ENCODE peak calls at places on chromosomes 4 and X, in nine cellular contexts. P is breast epithelium; N is AG08395; O is NCI-H1417; Z is posterior cingulate gyrus; S is fibroblast of the conjunctiva; H is brain microvascular endothelial cell; E is activated T-helper 9 cell treated with anti-CD3 and anti-CD28 coated beads, Interleukin-2, amount 50 U/mL, for 16 hours; M is cerebellar cortex. X is an unnamed sample.

GRCh38 chrX:16786791-16787735 is 797 bp downstream of the TXLNG start:
- DNase-seq in P (no peak), N (no peak), O (peak), Z (peak), S (no peak), H (no peak), E (peak), M (no peak), X (peak)

GRCh38 chrX:123859409-123859827 is 435 bp upstream of the XIAP start:
- DNase-seq in P (no peak), N (no peak), O (peak), Z (peak), S (no peak), H (no peak), E (peak), M (no peak), X (peak)

GRCh38 chr4:12697970-12698369 is 786.2 kb downstream of the RAB28 start:
- DNase-seq in P (no peak), N (no peak), O (no peak), Z (no peak), S (no peak), H (no peak), E (no peak), M (no peak), X (no peak)

GRCh38 chr4:24372341-24372740 is 212.0 kb downstream of the DHX15 start:
- DNase-seq in P (no peak), N (no peak), O (no peak), Z (no peak), S (no peak), H (no peak), E (no peak), M (peak), X (no peak)

GRCh38 chrX:9596837-9597236 is 132.0 kb downstream of the TBL1X start:
- DNase-seq in P (no peak), N (no peak), O (no peak), Z (no peak), S (no peak), H (no peak), E (no peak), M (no peak), X (no peak)

GRCh38 chr4:158666892-158667291 is 4.8 kb downstream of the C4orf46 start:
- DNase-seq in P (no peak), N (no peak), O (no peak), Z (no peak), S (no peak), H (no peak), E (no peak), M (no peak), X (no peak)

GRCh38 chrX:51899741-51900140 is 6.3 kb downstream of the MAGED1 start:
- DNase-seq in P (no peak), N (no peak), O (no peak), Z (no peak), S (no peak), H (peak), E (no peak), M (no peak), X (no peak)

GRCh38 chr4:174604198-174604597 is 81.9 kb upstream of the HPGD start:
- DNase-seq in P (no peak), N (no peak), O (peak), Z (no peak), S (no peak), H (no peak), E (no peak), M (no peak), X (peak)